ENCODE peak calls at places on chromosomes 4 and X, in four cellular contexts. P, T, D and R are unnamed samples.

GRCh38 chrX:97968376-97969104 is 1084.8 kb downstream of the RPA4 start:
- DNase-seq in P (no peak), D (no peak), T (no peak), R (no peak)

GRCh38 chr4:78032446-78032845 is 24.7 kb upstream of the FRAS1 start:
- DNase-seq in P (no peak), D (no peak), T (no peak), R (peak)

GRCh38 chr4:835148-836002 is 9.4 kb upstream of the CPLX1 start:
- DNase-seq in D (peak), T (no peak), P (no peak), R (no peak)

GRCh38 chrX:69136546-69137331 is 28.5 kb downstream of the PJA1 start:
- DNase-seq in P (no peak), T (no peak), D (peak), R (no peak)

GRCh38 chr4:58665649-58666048 is 1555.5 kb upstream of the IGFBP7 start:
- DNase-seq in D (no peak), T (no peak), P (no peak), R (no peak)

GRCh38 chr4:59457576-59457975 is 1742.5 kb upstream of the ADGRL3 start:
- DNase-seq in T (no peak), P (no peak), D (no peak), R (no peak)

GRCh38 chr4:11505225-11505971 is 76.7 kb upstream of the HS3ST1 start:
- DNase-seq in P (no peak), D (no peak), T (no peak), R (no peak)

GRCh38 chr4:47926667-47927258 is 12.4 kb upstream of the NFXL1 start:
- DNase-seq in P (peak), D (peak), T (peak), R (no peak)

GRCh38 chr4:100842856-100843255 is 325.0 kb upstream of the EMCN start:
- DNase-seq in P (no peak), T (no peak), D (no peak), R (no peak)

GRCh38 chr4:2359591-2360390 is 58.7 kb downstream of the ZFYVE28 start:
- DNase-seq in P (no peak), T (no peak), D (no peak), R (no peak)

GRCh38 chrX:17679261-17679660 is 58.0 kb upstream of the SCML1 start:
- DNase-seq in P (no peak), D (no peak), T (no peak), R (no peak)